ENCODE peak calls at places on chromosomes 1 and 21, in seven cellular contexts. V is stomach, Y is body of pancreas, X is ovary, H is suprapubic skin, I is IMR-90, G is heart left ventricle. E is an unnamed sample.

GRCh38 chr1:23010734-23011449 is 4.8 kb downstream of the TEX46 start:
- DNase-seq in Y (no peak), V (no peak), I (peak; percentile 56), X (no peak), H (no peak), G (no peak), E (no peak)

GRCh38 chr1:210441028-210441427 is 112.3 kb downstream of the HHAT start:
- DNase-seq in H (no peak), G (no peak), Y (no peak), I (no peak), V (no peak), X (no peak), E (no peak)

GRCh38 chr1:165717918-165718515 is 19.7 kb upstream of the ALDH9A1 start:
- DNase-seq in G (peak; percentile 21), X (no peak), V (peak; percentile 49), H (no peak), I (peak; percentile 71), Y (peak; percentile 44), E (no peak)

GRCh38 chr1:85626818-85627217 is 46.3 kb downstream of the CCN1 start:
- DNase-seq in I (no peak), H (no peak), X (no peak), Y (no peak), V (no peak), G (no peak), E (no peak)

GRCh38 chr1:247748041-247748440 is at the start of gene OR14A2:
- DNase-seq in G (no peak), V (no peak), Y (no peak), H (no peak), X (no peak), I (no peak), E (no peak)

GRCh38 chr21:24727803-24728425 is 879.4 kb downstream of the MRPL39 start:
- DNase-seq in G (no peak), Y (no peak), H (no peak), X (no peak), I (peak; percentile 52), V (no peak), E (no peak)

GRCh38 chr21:14482165-14482564 is 64.0 kb downstream of the SAMSN1 start:
- DNase-seq in X (no peak), Y (no peak), G (peak; percentile 8), I (no peak), V (no peak), H (no peak), E (no peak)

GRCh38 chr1:25011966-25012625 is 82.0 kb upstream of the RUNX3 start:
- DNase-seq in H (no peak), Y (no peak), V (no peak), I (no peak), X (no peak), G (no peak), E (no peak)

GRCh38 chr21:16891821-16892220 is 621.0 kb upstream of the CXADR start:
- DNase-seq in I (peak; percentile 60), G (no peak), V (no peak), H (no peak), X (no peak), Y (no peak), E (no peak)

GRCh38 chr1:173333581-173333980 is 126.5 kb upstream of the TNFSF4 start:
- DNase-seq in H (no peak), V (no peak), G (no peak), I (peak; percentile 47), X (no peak), Y (no peak), E (no peak)

GRCh38 chr1:204461331-204462228 is 33.0 kb downstream of the PIK3C2B start:
- DNase-seq in G (peak; percentile 77), Y (no peak), V (no peak), X (no peak), H (no peak), I (no peak), E (no peak)

GRCh38 chr1:209850342-209850979 is 22.7 kb downstream of the UTP25 start:
- DNase-seq in X (no peak), G (peak; percentile 43), I (peak; percentile 45), H (no peak), Y (peak; percentile 44), V (peak; percentile 36), E (no peak)

GRCh38 chr1:154964359-154964758 is 2.8 kb upstream of the PYGO2 start:
- DNase-seq in V (no peak), Y (no peak), G (no peak), H (no peak), X (no peak), I (no peak), E (no peak)
- H3K36me3 ChIP-seq in V (peaks cover 39% of the 10 kb centered on the region), Y (peaks cover 30% of the 10 kb centered on the region), G (peaks cover 67% of the 10 kb centered on the region), H (peaks cover 66% of the 10 kb centered on the region), X (no peaks in the 10 kb centered on the region), I (peaks cover 60% of the 10 kb centered on the region), E (peaks cover 74% of the 10 kb centered on the region)

GRCh38 chr1:168484083-168484482 is 59.7 kb downstream of the XCL2 start:
- DNase-seq in H (no peak), G (no peak), V (no peak), I (no peak), Y (no peak), X (no peak), E (no peak)
- H3K27ac ChIP-seq in H (peak overlapping the region; percentile 72), G (no peak overlapping the region), V (peak overlapping the region; percentile 35), I (peak overlapping the region; percentile 87), Y (no peak overlapping the region), X (no peak overlapping the region), E (peak overlapping the region; percentile 54)

DNA sequence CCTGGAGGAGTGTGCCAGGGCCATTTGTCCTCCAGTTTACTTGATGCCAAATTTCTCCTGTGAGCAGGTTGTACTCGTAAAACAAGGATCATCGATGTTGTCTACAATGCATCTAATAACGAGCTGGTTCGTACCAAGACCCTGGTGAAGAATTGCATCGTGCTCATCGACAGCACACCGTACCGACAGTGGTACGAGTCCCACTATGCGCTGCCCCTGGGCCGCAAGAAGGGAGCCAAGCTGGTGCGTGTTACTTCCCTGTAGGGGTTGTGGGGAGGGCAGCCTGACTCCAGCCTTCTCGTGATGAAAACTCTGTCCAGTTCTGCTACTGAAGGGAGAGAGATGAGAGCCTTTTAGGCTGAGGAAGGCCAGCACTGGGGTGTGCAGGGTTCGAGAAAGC is 2.2 kb downstream of the RPS8 start:
- DNase-seq in Y (no peak), I (no peak), G (no peak), H (no peak), V (no peak), X (no peak), E (no peak)
- TF ChIP-seq POLR2A in Y (no peak), I (no peak), G (no peak), H (no peak), V (no peak), X (no peak), E (no peak)

GRCh38 chr1:77632216-77632615 is 50.2 kb downstream of the ZZZ3 start:
- DNase-seq in G (no peak), H (no peak), V (no peak), X (no peak), I (no peak), Y (no peak), E (no peak)
- H3K36me3 ChIP-seq in G (peaks cover 51% of the 10 kb centered on the region), H (peaks cover 28% of the 10 kb centered on the region), V (peaks cover 6% of the 10 kb centered on the region), X (no peaks in the 10 kb centered on the region), I (peaks cover 25% of the 10 kb centered on the region), Y (peaks cover 7% of the 10 kb centered on the region), E (peaks cover 87% of the 10 kb centered on the region)

GRCh38 chr1:116472431-116472961 is 98.3 kb downstream of the CD58 start:
- DNase-seq in Y (no peak), I (peak; percentile 24), H (no peak), X (no peak), G (no peak), V (no peak), E (no peak)

GRCh38 chr1:116476321-116476720 is 94.5 kb downstream of the CD58 start:
- DNase-seq in X (no peak), G (no peak), H (no peak), Y (peak; percentile 70), V (no peak), I (no peak), E (no peak)

GRCh38 chr1:116475850-116476218 is 95.0 kb downstream of the CD58 start:
- DNase-seq in X (no peak), V (no peak), H (no peak), G (no peak), Y (no peak), I (no peak), E (no peak)

GRCh38 chr1:116477428-116477827 is 93.4 kb downstream of the CD58 start:
- DNase-seq in G (peak; percentile 39), Y (peak; percentile 73), H (no peak), X (no peak), V (no peak), I (no peak), E (no peak)

GRCh38 chr1:116474921-116475849 is 95.6 kb downstream of the CD58 start:
- DNase-seq in V (peak; percentile 78), I (no peak), H (no peak), Y (peak; percentile 80), G (peak; percentile 56), X (no peak), E (no peak)
- H3K27ac ChIP-seq in V (peak overlapping the region; percentile 63), I (no peak overlapping the region), H (no peak overlapping the region), Y (peak overlapping the region; percentile 93), G (peak overlapping the region; percentile 91), X (no peak overlapping the region), E (no peak overlapping the region)

DNA sequence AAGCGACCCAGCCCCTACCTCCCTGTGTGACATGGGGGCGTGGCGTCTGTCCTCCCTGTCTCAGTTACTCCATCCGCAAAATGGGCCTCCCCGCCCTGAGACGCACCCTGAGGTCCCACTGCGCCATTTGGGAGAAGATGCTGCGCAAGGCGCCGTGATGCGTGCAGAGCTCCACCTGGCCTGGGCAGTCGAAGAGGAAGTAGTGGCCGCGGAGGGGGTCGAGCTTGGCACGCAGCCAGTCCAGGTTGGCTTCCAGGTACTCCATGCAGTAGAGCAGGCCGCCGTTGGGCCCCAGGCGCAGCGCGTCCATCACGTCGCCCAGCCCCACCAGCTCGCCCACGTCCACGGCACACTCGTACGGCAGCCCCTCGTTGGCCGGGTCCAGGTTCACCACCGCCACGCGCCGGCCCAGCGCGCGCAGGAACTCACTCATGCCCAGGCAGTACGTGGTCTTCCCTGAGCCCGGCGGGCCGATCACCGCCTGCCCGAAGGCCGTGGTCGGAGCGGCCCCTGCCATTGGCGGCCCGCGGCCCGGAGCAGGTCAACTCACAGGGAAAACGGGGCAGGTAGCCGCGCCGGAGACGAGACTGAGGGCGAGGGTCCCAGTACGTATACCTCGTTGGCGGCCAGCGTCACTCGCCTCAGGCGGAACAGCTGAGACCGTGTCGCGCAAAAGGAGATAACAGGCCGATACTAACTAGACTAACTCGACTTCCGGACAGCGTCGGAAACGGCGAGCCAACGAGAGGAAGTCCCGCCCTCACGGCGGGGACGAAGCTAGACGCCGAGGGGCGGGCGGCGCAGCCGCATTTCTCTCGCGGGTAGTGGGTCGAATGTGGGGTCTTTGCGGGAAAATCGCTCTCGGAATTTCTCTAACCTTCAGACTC is at the start of gene GPN2:
- DNase-seq in I (peak; percentile 72), H (peak; percentile 88), G (peak; percentile 78), X (peak; percentile 71), V (peak; percentile 83), Y (peak; percentile 81), E (peak; percentile 14)
- TF ChIP-seq POLR2A in I (peak; percentile 84), H (no peak), G (peak; percentile 71), X (peak; percentile 52), V (no peak), Y (peak; percentile 87), E (peak; percentile 46)

E was measured in esophagus squamous epithelium.